ENCODE peak calls at places on chromosome 13, in four cellular contexts. A, Q, J and K are unnamed samples.

GRCh38 chr13:98026457-98026857 is 73.0 kb downstream of the IPO5 start:
- DNase-seq in A (no peak), J (no peak), Q (peak; percentile 71), K (no peak)

GRCh38 chr13:40666905-40667621 is 622 bp upstream of the FOXO1 start:
- DNase-seq in Q (peak; percentile 86), A (no peak), J (no peak), K (no peak)

GRCh38 chr13:98677398-98677797 is 75.1 kb downstream of the SLC15A1 start:
- DNase-seq in J (no peak), A (no peak), Q (no peak), K (no peak)

GRCh38 chr13:44317752-44318550 is 55.7 kb upstream of the SERP2 start:
- DNase-seq in A (no peak), Q (no peak), J (no peak), K (no peak)

GRCh38 chr13:110015253-110015652 is 228.9 kb upstream of the IRS2 start:
- DNase-seq in A (no peak), Q (no peak), J (no peak), K (no peak)

GRCh38 chr13:97436845-97437244 is 2.9 kb downstream of the RAP2A start:
- DNase-seq in J (no peak), A (no peak), Q (no peak), K (no peak)

GRCh38 chr13:27419333-27419732 is 5.1 kb upstream of the GTF3A start:
- DNase-seq in Q (no peak), A (no peak), J (no peak), K (no peak)

GRCh38 chr13:99908129-99908805 is 63.3 kb downstream of the ZIC5 start:
- DNase-seq in A (no peak), Q (no peak), J (no peak), K (no peak)

GRCh38 chr13:62060570-62060969 is 644.9 kb upstream of the PCDH20 start:
- DNase-seq in A (no peak), Q (no peak), J (no peak), K (no peak)

GRCh38 chr13:110047511-110047910 is 259.4 kb downstream of the COL4A1 start:
- DNase-seq in Q (no peak), J (no peak), A (no peak), K (no peak)

GRCh38 chr13:45364876-45365557 is 24.0 kb upstream of the TPT1 start:
- DNase-seq in A (no peak), J (no peak), Q (no peak), K (no peak)

GRCh38 chr13:112587359-112587766 is 590 bp downstream of the TUBGCP3 start:
- DNase-seq in Q (peak; percentile 89), A (peak; percentile 75), J (peak; percentile 43), K (peak; percentile 66)

GRCh38 chr13:23753523-23753922 is 135.7 kb downstream of the MIPEP start:
- DNase-seq in Q (no peak), A (peak; percentile 22), J (no peak), K (no peak)

GRCh38 chr13:66940113-66940512 is 290.0 kb downstream of the PCDH9 start:
- DNase-seq in Q (no peak), J (no peak), A (no peak), K (no peak)

GRCh38 chr13:40640845-40641458 is 25.5 kb downstream of the FOXO1 start:
- DNase-seq in Q (no peak), A (no peak), J (no peak), K (no peak)